ENCODE peak calls at places on chromosomes 7 and 10, in eight cellular contexts. B, S, W, D, X, V, P and E are unnamed samples.

GRCh38 chr7:46600340-46600739 is 679.3 kb upstream of the IGFBP3 start:
- DNase-seq in B (no peak), S (no peak), W (peak), D (peak), X (no peak), V (peak), P (no peak), E (no peak)

GRCh38 chr7:26044320-26044719 is 107.7 kb upstream of the NFE2L3 start:
- DNase-seq in B (no peak), S (no peak), W (no peak), D (no peak), X (no peak), V (no peak), P (no peak), E (no peak)

GRCh38 chr7:90430614-90431445 is 27.6 kb downstream of the CLDN12 start:
- DNase-seq in B (no peak), S (no peak), W (no peak), D (no peak), X (no peak), V (no peak), P (no peak), E (no peak)

GRCh38 chr7:8433477-8434289 is at the start of gene NXPH1:
- DNase-seq in B (no peak), S (no peak), W (no peak), D (no peak), X (peak), V (no peak), P (peak), E (no peak)

GRCh38 chr10:76031099-76031498 is 599.7 kb downstream of the LRMDA start:
- DNase-seq in B (no peak), S (no peak), W (no peak), D (no peak), X (no peak), V (no peak), P (no peak), E (no peak)

GRCh38 chr7:16743207-16743606 is 10.3 kb upstream of the TSPAN13 start:
- DNase-seq in B (no peak), S (no peak), W (no peak), D (peak), X (no peak), V (peak), P (no peak), E (no peak)

GRCh38 chr10:29132821-29133156 is 156.1 kb upstream of the LYZL1 start:
- DNase-seq in B (no peak), S (no peak), W (no peak), D (no peak), X (no peak), V (no peak), P (no peak), E (no peak)

GRCh38 chr10:79003183-79004100 is 65.3 kb upstream of the ZMIZ1 start:
- DNase-seq in B (no peak), S (no peak), W (peak), D (no peak), X (no peak), V (no peak), P (no peak), E (no peak)

GRCh38 chr10:123997486-123998196 is 95.8 kb downstream of the CHST15 start:
- DNase-seq in B (peak), S (no peak), W (no peak), D (peak), X (no peak), V (peak), P (peak), E (peak)

DNA sequence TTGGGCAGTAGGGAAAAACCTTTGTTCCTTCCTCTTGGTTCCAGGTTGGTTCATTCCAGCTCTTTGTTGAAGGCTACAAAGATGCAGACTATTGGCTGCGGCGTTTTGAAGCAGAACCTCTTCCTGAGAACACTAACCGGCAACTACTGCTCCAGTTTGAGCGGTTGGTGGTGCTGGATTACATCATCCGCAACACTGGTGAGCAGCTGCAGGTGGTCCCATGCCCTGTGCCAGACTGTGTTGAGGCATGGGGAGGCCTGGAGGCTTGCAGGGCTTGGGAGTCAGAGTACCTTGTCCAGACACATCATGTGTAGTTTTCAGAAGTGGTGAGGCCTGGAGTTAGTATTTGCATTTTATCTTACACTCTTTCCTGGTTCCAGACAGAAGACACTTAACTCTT is 16.3 kb downstream of the PI4K2A start:
- DNase-seq in B (no peak), S (no peak), W (no peak), D (no peak), X (no peak), V (no peak), P (no peak), E (no peak)
- TF ChIP-seq CTCF in B (no peak), S (no peak), W (no peak), D (no peak), X (no peak), V (no peak), P (no peak), E (no peak)

GRCh38 chr7:119377-120163 is 72.8 kb upstream of the FAM20C start:
- DNase-seq in B (no peak), S (no peak), W (peak), D (no peak), X (no peak), V (peak), P (no peak), E (peak)
- TF ChIP-seq CTCF in B (no peak), S (no peak), W (no peak), D (no peak), X (no peak), V (no peak), P (no peak), E (no peak)

DNA sequence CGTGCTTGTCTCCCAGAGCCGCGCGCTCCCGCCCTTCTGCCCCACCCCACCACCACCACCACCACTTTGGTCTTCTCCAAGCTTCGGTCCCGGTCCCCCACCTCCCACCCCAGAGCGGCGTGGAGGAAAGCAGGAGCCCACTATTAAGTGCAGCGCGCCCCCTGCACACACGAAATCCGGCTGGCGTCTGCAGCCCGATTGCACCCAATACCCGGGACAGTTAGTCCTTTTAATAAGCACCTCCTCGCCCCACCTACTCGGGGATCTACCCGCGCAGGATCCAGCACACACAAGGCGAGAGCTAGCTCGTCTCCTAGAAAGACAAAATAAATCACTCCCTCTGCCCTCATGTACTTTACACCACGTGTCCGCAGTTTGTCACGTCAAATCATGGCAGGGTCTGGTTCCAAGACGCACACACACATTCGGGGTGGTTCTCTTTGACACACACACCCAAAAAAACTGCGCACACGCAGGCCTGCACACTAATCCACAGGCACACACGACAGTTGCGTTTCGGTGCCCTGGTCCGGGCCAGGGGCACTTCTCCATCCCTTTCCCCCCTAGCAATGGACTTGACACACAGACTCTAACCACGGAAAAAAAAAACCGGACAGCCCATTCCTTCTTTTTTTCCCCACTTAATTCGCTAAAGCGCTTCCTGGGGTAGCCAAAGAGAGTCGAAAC is 1.6 kb downstream of the SFMBT2 start:
- DNase-seq in B (peak), S (peak), W (peak), D (no peak), X (peak), V (peak), P (no peak), E (no peak)
- TF ChIP-seq CTCF in B (no peak), S (no peak), W (no peak), D (no peak), X (no peak), V (no peak), P (no peak), E (no peak)

GRCh38 chr7:152328234-152328633 is 107.6 kb downstream of the KMT2C start:
- DNase-seq in B (no peak), S (no peak), W (no peak), D (no peak), X (no peak), V (no peak), P (no peak), E (no peak)
- TF ChIP-seq CTCF in B (no peak), S (no peak), W (no peak), D (no peak), X (no peak), V (no peak), P (no peak), E (no peak)

GRCh38 chr10:52446391-52446790 is 132.3 kb downstream of the DKK1 start:
- DNase-seq in B (no peak), S (no peak), W (no peak), D (no peak), X (no peak), V (no peak), P (no peak), E (no peak)

GRCh38 chr10:52440612-52441285 is 126.7 kb downstream of the DKK1 start:
- DNase-seq in B (no peak), S (no peak), W (no peak), D (no peak), X (no peak), V (peak), P (no peak), E (no peak)

GRCh38 chr10:52447931-52448353 is 133.9 kb downstream of the DKK1 start:
- DNase-seq in B (no peak), S (no peak), W (no peak), D (peak), X (no peak), V (peak), P (no peak), E (no peak)

GRCh38 chr10:52442576-52442975 is 128.5 kb downstream of the DKK1 start:
- DNase-seq in B (peak), S (no peak), W (no peak), D (peak), X (no peak), V (peak), P (no peak), E (no peak)

DNA sequence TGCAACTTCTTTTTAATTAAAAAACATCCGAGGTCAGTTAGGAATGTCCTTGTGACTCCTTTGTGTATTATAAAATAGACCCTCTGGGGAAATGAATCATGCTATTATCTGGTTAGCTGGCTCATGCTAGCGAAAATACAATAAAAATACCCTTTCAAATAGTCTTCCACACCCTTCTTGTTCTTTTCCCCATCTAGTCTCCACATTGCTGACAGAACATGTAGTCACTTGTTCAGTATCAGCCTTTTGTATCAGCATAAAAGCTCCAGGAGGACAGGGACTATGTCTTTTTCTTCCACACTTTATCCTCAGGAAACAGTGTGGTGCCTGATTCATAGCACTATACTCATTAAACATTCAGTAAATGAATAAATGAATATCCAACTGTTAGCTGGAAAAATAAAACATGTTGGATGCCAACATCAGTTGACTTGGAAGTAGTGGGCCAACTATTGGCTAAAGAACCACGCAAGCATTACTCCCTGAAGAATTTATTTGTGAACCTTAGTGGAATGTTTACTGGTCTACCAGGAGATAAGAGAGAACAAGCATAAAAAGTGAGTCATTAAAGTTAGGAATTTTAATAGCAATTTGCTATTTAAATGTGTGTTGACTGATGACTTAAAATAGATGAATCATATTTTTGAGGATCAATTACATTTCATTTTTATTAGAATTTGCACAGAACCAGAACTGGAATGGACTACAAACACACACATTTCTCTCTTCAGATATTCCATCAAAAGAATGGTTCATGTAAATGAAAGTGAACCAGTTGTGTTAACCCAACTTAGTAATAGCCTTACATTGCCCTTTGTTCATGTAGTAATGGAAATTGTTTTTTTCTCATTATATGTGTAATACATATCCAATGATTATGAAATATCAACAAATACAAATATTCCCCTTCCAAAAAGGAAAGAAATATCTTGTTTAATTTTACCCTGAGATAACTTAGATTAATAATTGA is 129.6 kb downstream of the DKK1 start:
- DNase-seq in B (peak), S (no peak), W (no peak), D (peak), X (no peak), V (peak), P (no peak), E (no peak)
- TF ChIP-seq CTCF in B (no peak), S (no peak), W (no peak), D (no peak), X (no peak), V (no peak), P (no peak), E (no peak)

GRCh38 chr7:144027070-144027469 is 21.7 kb upstream of the OR2A5 start:
- DNase-seq in B (peak), S (no peak), W (no peak), D (peak), X (no peak), V (peak), P (no peak), E (no peak)
- TF ChIP-seq CTCF in B (peak), S (no peak), W (peak), D (peak), X (peak), V (peak), P (no peak), E (no peak)

GRCh38 chr7:123583821-123584220 is 17.8 kb upstream of the ASB15 start:
- DNase-seq in B (no peak), S (no peak), W (no peak), D (no peak), X (no peak), V (no peak), P (no peak), E (no peak)

GRCh38 chr7:123581162-123581459 is 20.5 kb upstream of the ASB15 start:
- DNase-seq in B (no peak), S (no peak), W (no peak), D (no peak), X (no peak), V (no peak), P (no peak), E (no peak)

GRCh38 chr7:123580406-123581161 is 21.0 kb upstream of the ASB15 start:
- DNase-seq in B (peak), S (no peak), W (peak), D (peak), X (no peak), V (peak), P (peak), E (no peak)
- TF ChIP-seq CTCF in B (peak), S (peak), W (peak), D (peak), X (peak), V (peak), P (peak), E (no peak)

DNA sequence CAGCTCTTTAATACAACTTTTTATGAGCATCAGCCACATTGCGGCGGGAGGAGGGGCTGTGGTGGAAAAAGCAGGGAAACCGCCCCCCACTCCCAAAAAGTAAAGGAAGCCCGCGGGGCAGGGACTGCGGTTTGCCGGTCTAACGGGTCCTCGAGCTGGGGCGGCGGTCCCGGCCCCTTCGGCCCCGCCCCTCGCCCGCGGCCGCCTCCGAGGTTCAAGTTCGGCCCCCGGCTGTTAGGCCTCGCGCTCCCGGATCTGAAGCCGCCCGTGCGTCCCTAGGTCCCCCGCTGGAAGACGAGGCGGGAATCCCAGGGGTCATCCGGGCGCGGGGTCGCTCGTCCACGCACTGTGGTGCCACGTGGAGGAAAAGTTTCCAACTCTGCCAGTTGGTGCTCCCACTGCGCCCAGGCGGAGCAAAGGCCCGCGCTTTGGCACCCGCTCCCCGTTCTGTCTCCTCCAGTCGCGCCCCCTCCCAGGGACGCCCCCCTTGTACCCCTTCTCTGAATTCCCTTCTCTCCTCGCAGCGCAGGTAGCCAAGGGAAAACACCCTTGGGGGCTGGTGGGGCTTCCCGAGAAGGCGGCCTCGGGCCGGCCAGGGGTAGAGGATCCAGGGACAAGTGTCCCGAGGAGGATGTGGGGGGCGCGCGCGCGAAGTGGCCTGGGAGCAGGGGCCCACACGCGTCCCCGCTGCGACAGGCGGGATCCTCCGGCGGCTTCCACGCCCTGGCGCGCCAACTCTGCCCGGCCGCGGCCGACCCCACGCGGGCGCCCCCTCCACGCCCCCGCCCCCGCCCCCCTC is 798 bp upstream of the AUTS2 start:
- DNase-seq in B (peak), S (peak), W (peak), D (no peak), X (peak), V (no peak), P (no peak), E (no peak)
- TF ChIP-seq CTCF in B (no peak), S (no peak), W (no peak), D (no peak), X (no peak), V (no peak), P (no peak), E (no peak)